ENCODE peak calls at places on chromosome 22, in ten cellular contexts. D, R, H, B, L, U, N, V, P and A are unnamed samples.

GRCh38 chr22:29380032-29380781 is 8.2 kb downstream of the AP1B1 start:
- DNase-seq in D (no peak), R (no peak), H (no peak), B (no peak), L (no peak), U (no peak), N (no peak), V (no peak), P (no peak), A (no peak)

GRCh38 chr22:48088926-48089536 is 1326.6 kb downstream of the TBC1D22A start:
- DNase-seq in D (no peak), R (no peak), H (no peak), B (no peak), L (no peak), U (no peak), N (no peak), V (no peak), P (no peak), A (no peak)

GRCh38 chr22:17871726-17872458 is 97.6 kb upstream of the BID start:
- DNase-seq in D (no peak), R (no peak), H (no peak), B (peak; percentile 64), L (no peak), U (no peak), N (no peak), V (peak; percentile 59), P (no peak), A (peak; percentile 51)

GRCh38 chr22:44289429-44290171 is 23.2 kb downstream of the SHISAL1 start:
- DNase-seq in D (no peak), R (no peak), H (no peak), B (no peak), L (no peak), U (no peak), N (no peak), V (no peak), P (no peak), A (no peak)

GRCh38 chr22:17742528-17742902 is 31.8 kb downstream of the BID start:
- DNase-seq in D (peak; percentile 63), R (peak; percentile 62), H (peak; percentile 59), B (peak; percentile 77), L (peak; percentile 73), U (peak; percentile 83), N (peak; percentile 96), V (peak; percentile 62), P (no peak), A (peak; percentile 51)

GRCh38 chr22:30324008-30324730 is 2.6 kb downstream of the TBC1D10A start:
- DNase-seq in D (no peak), R (no peak), H (no peak), B (peak; percentile 39), L (no peak), U (no peak), N (no peak), V (no peak), P (no peak), A (no peak)

GRCh38 chr22:37260939-37261338 is 16.9 kb upstream of the RAC2 start:
- DNase-seq in D (peak; percentile 55), R (peak; percentile 55), H (peak; percentile 45), B (peak; percentile 59), L (peak; percentile 63), U (peak; percentile 79), N (peak; percentile 78), V (peak; percentile 59), P (no peak), A (peak; percentile 55)

GRCh38 chr22:31681625-31682345 is 19.8 kb upstream of the PISD start:
- DNase-seq in D (no peak), R (no peak), H (no peak), B (no peak), L (no peak), U (no peak), N (no peak), V (no peak), P (no peak), A (no peak)

DNA sequence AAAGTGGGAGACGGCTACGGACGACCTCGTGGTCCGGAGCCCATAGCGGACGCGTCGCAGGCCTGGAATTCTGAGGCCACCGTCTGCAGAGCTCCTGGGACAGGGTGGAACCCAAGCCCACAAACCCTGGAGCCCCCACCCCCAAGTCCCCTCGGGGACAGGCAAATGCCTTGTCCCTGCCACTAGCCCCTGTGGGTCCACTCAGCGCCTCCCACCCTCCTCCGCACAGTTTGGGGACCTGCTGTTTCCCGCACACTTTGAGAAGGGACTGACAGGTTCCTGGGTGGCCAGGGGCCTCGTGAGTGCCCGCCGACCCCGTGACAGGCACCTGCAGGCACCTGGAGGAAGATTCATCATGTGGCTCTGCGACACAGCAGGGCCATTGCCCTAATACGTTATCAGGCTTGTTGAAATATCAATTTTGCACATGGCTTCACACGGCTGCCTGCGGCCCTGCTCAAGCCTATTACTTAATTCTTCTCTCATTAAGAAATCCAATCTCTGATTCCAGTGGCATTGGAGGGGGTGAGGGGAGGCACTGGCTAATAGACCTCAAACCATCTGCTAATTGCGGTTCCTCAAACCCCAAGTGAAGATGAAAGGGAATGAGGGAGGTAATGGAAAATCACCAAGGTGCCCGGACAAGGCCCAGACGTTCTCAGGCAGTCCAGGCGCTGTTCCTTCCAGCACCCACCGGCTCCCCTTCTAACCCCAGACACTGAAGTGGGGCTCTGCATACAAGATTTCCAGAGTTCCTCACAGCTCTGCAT is 672.4 kb downstream of the BRD1 start:
- DNase-seq in D (no peak), R (no peak), H (no peak), B (no peak), L (no peak), U (peak; percentile 18), N (no peak), V (no peak), P (no peak), A (no peak)
- H3K27ac ChIP-seq in D (no peak overlapping the region), R (no peak overlapping the region), H (no peak overlapping the region), B (no peak overlapping the region), L (no peak overlapping the region), U (no peak overlapping the region), N (no peak overlapping the region), V (no peak overlapping the region), P (no peak overlapping the region), A (no peak overlapping the region)

DNA sequence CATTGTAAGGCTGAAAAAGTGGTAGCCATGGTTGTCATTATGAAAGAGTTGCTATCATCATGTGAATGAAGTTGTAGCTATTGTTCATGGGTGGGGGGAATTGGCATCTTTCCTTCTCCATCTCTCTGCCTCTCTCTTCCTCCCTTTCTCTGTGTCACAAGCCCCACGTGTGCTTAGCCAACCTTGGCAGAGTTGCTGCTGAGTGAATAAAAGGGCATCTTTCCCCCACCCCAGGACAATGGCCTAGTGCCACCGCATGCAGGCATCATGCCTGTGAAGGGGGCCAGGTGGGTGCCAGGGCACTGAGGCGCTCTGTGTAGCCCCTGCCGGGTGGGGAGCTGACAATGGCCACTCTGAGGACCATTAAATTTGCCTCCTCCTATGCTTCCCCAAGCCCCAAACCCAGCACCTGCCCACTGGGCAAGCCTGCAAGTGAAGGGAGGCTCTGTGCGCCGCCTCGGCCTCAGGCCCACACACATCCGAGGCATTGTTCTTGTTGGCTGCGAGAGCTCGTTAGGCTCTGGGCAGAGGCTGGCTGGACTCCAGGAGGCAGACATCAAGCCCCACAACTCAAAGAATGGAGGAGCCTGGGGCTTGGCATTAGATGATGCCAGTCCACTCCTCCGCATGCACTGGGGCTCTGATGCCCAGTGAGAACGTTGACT is 103.9 kb downstream of the SEZ6L start:
- DNase-seq in D (no peak), R (no peak), H (no peak), B (no peak), L (no peak), U (no peak), N (no peak), V (no peak), P (no peak), A (no peak)
- TF ChIP-seq CTCF in D (no peak), R (no peak), H (no peak), B (no peak), L (no peak), U (no peak), N (no peak), V (no peak), P (no peak), A (no peak)

GRCh38 chr22:46262449-46263207 is 515 bp downstream of the PKDREJ start:
- DNase-seq in D (peak; percentile 55), R (no peak), H (no peak), B (peak; percentile 85), L (peak; percentile 71), U (peak; percentile 19), N (peak; percentile 90), V (peak; percentile 85), P (no peak), A (peak; percentile 72)

GRCh38 chr22:46267431-46268279 is at the start of gene TTC38:
- DNase-seq in D (peak; percentile 95), R (peak; percentile 95), H (peak; percentile 75), B (peak; percentile 98), L (peak; percentile 94), U (peak; percentile 94), N (peak; percentile 82), V (peak; percentile 98), P (peak; percentile 94), A (peak; percentile 96)

GRCh38 chr22:46259374-46259773 is 3.8 kb downstream of the PKDREJ start:
- DNase-seq in D (no peak), R (no peak), H (no peak), B (peak; percentile 33), L (no peak), U (no peak), N (no peak), V (no peak), P (no peak), A (no peak)

GRCh38 chr22:46260038-46260437 is 3.1 kb downstream of the PKDREJ start:
- DNase-seq in D (no peak), R (no peak), H (no peak), B (peak; percentile 12), L (no peak), U (no peak), N (no peak), V (no peak), P (no peak), A (no peak)

DNA sequence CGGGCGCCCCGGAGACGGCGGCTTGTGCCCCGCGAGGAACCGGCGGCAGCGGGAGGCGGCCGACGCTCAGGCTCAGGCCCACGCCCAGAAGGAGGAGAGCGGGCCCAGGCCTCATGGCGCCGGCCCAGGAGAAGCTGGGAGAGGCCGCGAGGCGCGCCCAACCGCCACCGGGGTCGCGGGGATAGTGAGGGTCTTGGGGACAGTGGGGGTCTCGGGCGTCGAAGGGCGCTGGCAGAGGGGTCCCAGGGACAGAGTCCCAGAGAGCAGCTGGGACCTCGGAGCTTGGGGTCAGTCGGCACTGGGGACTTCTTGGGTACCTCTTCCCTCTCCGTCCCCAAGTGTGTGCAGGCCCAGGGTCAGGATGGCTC is at the start of gene PKDREJ:
- DNase-seq in D (no peak), R (no peak), H (no peak), B (peak; percentile 50), L (no peak), U (no peak), N (peak; percentile 68), V (no peak), P (no peak), A (no peak)
- H3K4me3 ChIP-seq in D (no peak within 1 kb of the TSS), R (peak within 1 kb of the TSS; percentile 1), H (no peak within 1 kb of the TSS), B (peak within 1 kb of the TSS; percentile 49), L (peak within 1 kb of the TSS; percentile 28), U (no peak within 1 kb of the TSS), N (peak within 1 kb of the TSS; percentile 19), V (peak within 1 kb of the TSS; percentile 26), P (peak within 1 kb of the TSS; percentile 70), A (peak within 1 kb of the TSS; percentile 51)

GRCh38 chr22:28260619-28261018 is 341.6 kb upstream of the PITPNB start:
- DNase-seq in D (no peak), R (no peak), H (no peak), B (no peak), L (no peak), U (no peak), N (no peak), V (no peak), P (no peak), A (no peak)

GRCh38 chr22:28254396-28254795 is 335.3 kb upstream of the PITPNB start:
- DNase-seq in D (no peak), R (no peak), H (no peak), B (no peak), L (no peak), U (no peak), N (no peak), V (no peak), P (no peak), A (no peak)

GRCh38 chr22:28259774-28260173 is 340.7 kb upstream of the PITPNB start:
- DNase-seq in D (no peak), R (no peak), H (no peak), B (no peak), L (no peak), U (no peak), N (no peak), V (no peak), P (no peak), A (no peak)
- H3K27ac ChIP-seq in D (no peak overlapping the region), R (no peak overlapping the region), H (no peak overlapping the region), B (no peak overlapping the region), L (no peak overlapping the region), U (no peak overlapping the region), N (no peak overlapping the region), V (no peak overlapping the region), P (no peak overlapping the region), A (no peak overlapping the region)